ENCODE peak calls at places on chromosomes 5 and 9, in four cellular contexts. B is K562, Y is GM12878, T is H1. D is an unnamed sample.

GRCh38 chr5:91028518-91028956 is 354.6 kb downstream of the ARRDC3 start:
- DNase-seq in Y (no peak), B (peak), T (no peak), D (no peak)

GRCh38 chr5:73321757-73322452 is 126.7 kb downstream of the FOXD1 start:
- DNase-seq in Y (no peak), B (no peak), T (no peak), D (peak)

GRCh38 chr5:40485021-40485998 is 194.4 kb upstream of the PTGER4 start:
- DNase-seq in T (no peak), B (no peak), Y (peak), D (no peak)

GRCh38 chr5:143217065-143217803 is 186.3 kb downstream of the NR3C1 start:
- DNase-seq in T (no peak), B (peak), Y (no peak), D (no peak)

GRCh38 chr5:32627219-32627880 is 42.0 kb downstream of the SUB1 start:
- DNase-seq in T (peak), B (no peak), Y (no peak), D (no peak)

GRCh38 chr5:156391139-156391538 is 64.2 kb downstream of the SGCD start:
- DNase-seq in B (no peak), Y (no peak), T (no peak), D (no peak)

GRCh38 chr9:127924736-127925444 is 5.7 kb downstream of the PIP5KL1 start:
- DNase-seq in T (no peak), Y (no peak), B (no peak), D (no peak)

GRCh38 chr5:65823174-65823573 is 101.2 kb downstream of the NLN start:
- DNase-seq in T (no peak), B (no peak), Y (no peak), D (peak)

GRCh38 chr9:80410106-80410505 is 838.3 kb downstream of the TLE4 start:
- DNase-seq in Y (no peak), B (no peak), T (peak), D (no peak)

GRCh38 chr5:151596839-151597539 is 5.9 kb upstream of the FAT2 start:
- DNase-seq in T (no peak), Y (no peak), B (no peak), D (no peak)

GRCh38 chr5:5666076-5666365 is 243.5 kb downstream of the ICE1 start:
- DNase-seq in T (no peak), B (no peak), Y (no peak), D (no peak)

GRCh38 chr5:17118631-17119030 is 98.8 kb upstream of the BASP1 start:
- DNase-seq in T (no peak), Y (no peak), B (peak), D (peak)

GRCh38 chr9:71663931-71664459 is 104.3 kb downstream of the CEMIP2 start:
- DNase-seq in T (no peak), B (no peak), Y (no peak), D (no peak)

GRCh38 chr5:72378636-72379289 is 58.6 kb downstream of the PTCD2 start:
- DNase-seq in T (no peak), Y (no peak), B (peak), D (no peak)

GRCh38 chr5:103364074-103364473 is 105.5 kb downstream of the MACIR start:
- DNase-seq in B (no peak), T (no peak), Y (no peak), D (no peak)

GRCh38 chr5:96683810-96684209 is 21.6 kb downstream of the CAST start:
- DNase-seq in T (no peak), B (no peak), Y (no peak), D (no peak)

GRCh38 chr5:141822134-141822533 is 56.1 kb downstream of the PCDH1 start:
- DNase-seq in B (no peak), T (no peak), Y (no peak), D (no peak)

GRCh38 chr5:160352308-160352707 is 18.1 kb downstream of the C1QTNF2 start:
- DNase-seq in Y (no peak), T (no peak), B (no peak), D (no peak)

GRCh38 chr9:89608646-89609335 is 4.0 kb downstream of the GADD45G start:
- DNase-seq in Y (no peak), B (no peak), T (no peak), D (no peak)

GRCh38 chr9:86955554-86955953 is 8.2 kb upstream of the GAS1 start:
- DNase-seq in T (no peak), B (no peak), Y (no peak), D (no peak)

GRCh38 chr5:74167930-74168315 is 472.6 kb downstream of the ENC1 start:
- DNase-seq in Y (no peak), B (no peak), T (no peak), D (no peak)

DNA sequence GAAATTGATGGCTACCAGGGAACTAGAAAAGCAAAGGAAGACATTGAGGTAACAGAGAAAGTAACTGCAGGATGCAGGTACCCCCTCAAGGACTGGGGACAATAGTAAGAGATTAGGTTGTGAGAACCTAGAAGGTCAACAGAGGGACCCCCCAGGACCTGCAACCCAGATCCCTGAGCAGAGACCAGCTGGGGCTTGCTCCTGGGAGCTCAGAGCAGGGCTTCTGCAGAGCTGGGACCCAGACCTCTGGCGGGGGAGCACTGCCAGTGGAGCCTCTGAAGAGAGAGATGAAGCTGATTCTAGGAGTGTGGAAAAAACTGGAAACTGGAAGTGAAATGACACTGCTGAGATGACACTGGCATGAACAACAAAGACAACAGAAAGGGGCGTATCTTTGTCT is 17.2 kb downstream of the MORN5 start:
- DNase-seq in Y (no peak), B (no peak), T (no peak), D (no peak)
- TF ChIP-seq MAX in Y (no peak), B (no peak), T (no peak), D (no peak)

GRCh38 chr5:59178071-59178470 is 595.2 kb downstream of the RAB3C start:
- DNase-seq in Y (no peak), T (no peak), B (no peak), D (no peak)
- TF ChIP-seq EGR1 in Y (no peak), T (no peak), B (no peak), D (no peak)

DNA sequence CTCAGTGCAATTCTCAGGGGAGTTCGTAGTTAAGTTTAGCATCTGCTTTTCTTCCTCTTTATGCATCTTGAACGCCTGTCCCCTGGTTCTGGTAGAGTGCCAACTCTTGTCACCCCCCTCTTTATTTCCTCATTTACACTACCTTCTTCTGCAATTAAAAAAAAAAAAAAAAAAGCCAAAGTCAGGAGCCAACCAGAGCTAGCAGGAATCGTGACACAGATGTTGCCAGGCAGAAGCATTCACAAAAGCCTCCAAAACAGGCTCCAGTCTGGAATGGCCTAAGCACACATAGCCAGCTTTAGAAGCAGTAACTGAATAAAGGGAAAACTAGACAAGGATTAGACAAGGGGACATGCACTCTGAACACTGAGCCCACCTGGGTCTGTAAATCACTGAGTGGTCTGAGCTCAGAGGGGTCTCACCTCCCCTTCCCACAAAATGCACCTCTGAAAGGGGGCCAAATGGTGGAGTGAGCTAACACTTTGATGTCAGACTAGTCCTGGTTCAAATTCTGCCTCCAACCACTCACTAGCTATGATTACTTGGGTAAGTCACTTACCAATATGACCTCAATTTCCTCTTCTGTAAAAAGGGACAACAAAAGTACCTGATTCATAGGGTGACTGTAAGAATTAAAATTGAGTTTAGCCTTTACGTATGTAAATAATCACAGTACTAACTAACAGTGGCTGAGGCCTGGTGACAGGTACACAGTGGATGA is 2.0 kb downstream of the CD74 start:
- DNase-seq in B (no peak), Y (peak), T (peak), D (peak)
- H3K27ac ChIP-seq in B (no peak), Y (peak), T (no peak), D (peak)

DNA sequence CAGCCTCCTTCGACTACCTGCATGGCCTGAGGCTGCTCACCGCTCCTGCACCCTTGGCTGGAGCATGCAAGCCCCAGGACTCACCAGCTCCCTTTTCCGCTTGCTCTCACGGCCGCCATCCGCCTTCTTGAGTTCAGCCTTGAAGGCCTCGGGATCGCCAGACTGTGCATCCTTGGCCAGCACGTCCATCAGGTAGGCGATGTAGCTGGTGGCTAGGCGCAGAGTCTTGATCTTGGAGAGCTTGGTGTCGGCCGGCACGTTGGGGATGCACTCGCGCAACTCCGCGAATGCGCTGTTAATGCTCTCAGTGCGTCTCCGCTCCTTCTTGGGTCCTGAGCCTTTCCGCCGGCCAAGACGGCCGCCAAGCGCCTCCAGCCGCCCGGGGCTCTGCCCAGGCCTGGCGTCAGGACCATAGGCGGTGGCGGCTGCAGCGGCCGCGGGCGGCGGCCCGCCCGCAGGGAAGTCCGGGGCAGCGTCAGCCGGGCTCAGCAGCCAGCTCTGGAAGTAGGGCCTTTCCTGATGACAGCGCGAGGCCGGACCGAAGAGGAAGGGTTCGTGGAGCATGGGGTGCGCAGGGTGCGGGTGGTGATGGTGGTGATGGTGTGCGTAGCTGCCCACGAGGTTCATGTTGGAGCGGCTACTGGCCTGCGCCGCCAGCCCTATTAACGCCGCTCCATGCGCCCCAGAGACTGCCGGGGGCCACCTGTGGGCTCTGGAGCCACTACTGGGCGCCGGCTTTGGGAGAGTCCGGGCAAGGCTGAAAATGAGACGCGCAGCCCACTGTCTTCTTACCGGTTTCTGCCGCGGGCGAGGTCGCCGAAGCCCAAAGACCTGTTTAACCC is 424 bp downstream of the HAND1 start:
- DNase-seq in T (peak), Y (no peak), B (no peak), D (no peak)
- TF ChIP-seq MAX in T (no peak), Y (no peak), B (no peak), D (no peak)

DNA sequence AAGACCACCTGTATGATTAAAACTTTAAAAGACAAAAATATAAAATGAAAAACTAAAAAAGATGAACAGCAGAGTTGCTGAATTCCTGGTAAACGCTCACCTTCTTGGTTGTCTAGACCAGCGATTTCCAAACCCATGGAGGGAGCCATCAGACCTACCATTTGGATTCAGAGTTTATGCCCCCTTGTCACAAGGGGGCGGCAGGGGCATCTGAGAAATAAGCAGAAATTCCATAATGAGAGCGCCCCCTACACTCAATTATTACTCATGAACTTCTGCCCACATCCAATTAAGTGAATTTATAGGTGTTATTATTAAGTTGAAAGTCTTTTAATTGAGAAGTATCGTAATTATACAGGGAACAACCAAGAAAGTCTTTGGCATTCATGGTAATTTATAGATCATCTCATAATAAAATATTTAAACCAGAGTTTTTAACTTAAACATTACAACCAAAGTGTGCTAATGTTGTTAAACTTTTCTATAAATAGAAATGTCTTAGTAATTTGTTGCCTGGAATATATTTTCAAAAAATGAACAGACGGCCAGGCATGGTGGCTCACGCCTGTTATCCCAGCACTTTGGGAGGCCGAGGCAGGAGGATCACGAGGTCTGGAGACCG is 35.2 kb upstream of the SPATA31C2 start:
- DNase-seq in B (peak), Y (no peak), T (peak), D (peak)
- TF ChIP-seq EGR1 in B (no peak), Y (no peak), T (no peak), D (no peak)

DNA sequence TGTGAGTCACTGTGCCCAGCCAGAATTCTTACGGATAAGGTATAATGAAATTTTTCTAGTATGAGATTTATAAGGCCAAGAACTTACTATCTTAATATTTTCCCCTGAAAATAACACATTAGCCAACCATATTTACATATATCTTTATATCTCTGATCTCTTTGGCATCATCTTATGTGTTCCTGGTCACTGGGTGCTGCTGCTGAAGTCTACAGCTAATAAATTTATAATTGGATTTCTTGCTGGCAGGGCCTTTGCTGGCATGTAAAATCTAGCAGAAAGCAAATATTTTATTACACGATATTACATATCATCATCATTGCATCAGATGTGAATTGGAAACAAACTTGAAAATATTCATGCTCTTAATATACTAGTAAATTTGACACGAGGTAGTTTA is 590.7 kb downstream of the ANXA1 start:
- DNase-seq in Y (no peak), B (no peak), T (no peak), D (no peak)
- H3K27ac ChIP-seq in Y (no peak), B (no peak), T (no peak), D (no peak)

DNA sequence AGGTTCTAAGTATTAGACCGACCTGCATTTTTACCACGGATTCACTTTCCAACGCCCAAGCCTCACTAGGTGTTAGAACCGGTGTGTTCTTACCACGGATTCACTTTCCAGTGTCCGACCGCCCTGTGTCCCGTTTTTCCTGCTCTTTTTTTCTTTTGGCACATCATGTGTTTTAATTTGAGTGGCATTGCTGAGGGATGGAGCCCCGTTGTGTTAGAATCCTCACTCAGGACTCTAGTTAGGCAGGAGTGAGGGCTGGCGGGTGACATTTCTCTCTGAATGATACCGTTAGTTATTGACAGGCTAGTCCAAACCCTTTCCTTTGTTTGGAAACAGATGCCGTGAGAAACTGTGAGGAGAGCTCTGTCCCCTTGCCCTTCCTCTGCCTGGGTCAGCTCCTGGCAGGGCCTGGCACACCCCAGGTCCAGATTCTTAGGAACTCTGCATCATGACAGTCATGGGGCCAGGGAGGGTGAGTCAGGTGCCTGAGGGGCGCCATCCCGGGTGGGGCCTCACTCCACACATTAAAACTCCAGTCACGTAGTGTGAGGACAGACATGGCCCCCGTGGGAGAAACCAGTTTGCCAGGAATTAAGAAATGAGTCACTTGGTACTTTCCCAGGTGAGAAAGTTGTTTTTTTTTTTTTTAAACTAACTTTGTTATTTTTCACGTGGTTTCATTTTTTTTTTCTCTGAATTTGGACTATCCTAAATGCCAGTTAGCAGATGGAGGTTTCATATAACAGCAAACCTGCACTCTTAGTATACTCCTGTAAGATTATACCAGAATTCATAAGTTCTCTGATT is 15.8 kb downstream of the EXOC3 start:
- DNase-seq in T (no peak), B (no peak), Y (peak), D (no peak)
- TF ChIP-seq MAX in T (no peak), B (no peak), Y (no peak), D (no peak)

D was measured in HCT116.